ENCODE peak calls at places on chromosomes 12 and 14, in five cellular contexts. One of them, this sample, is unnamed.
A peak's percentile ranks its signal among the peaks of the same experiment; 100 is the strongest.

GRCh38 chr14:28609228-28609828 is 157.3 kb upstream of the FOXG1 start:
- DNase-seq in EH: peak; percentile 13
- DNase-seq in osteocyte: no peak
- DNase-seq in GM19239: no peak
- DNase-seq in T-helper 17 cell: no peak
- DNase-seq in this sample: peak; percentile 21

GRCh38 chr12:26378721-26379120 is 183.3 kb downstream of the SSPN start:
- DNase-seq in EH: no peak
- DNase-seq in osteocyte: no peak
- DNase-seq in GM19239: no peak
- DNase-seq in T-helper 17 cell: no peak
- DNase-seq in this sample: no peak

GRCh38 chr14:29650554-29651269 is 276.9 kb downstream of the PRKD1 start:
- DNase-seq in EH: no peak
- DNase-seq in osteocyte: no peak
- DNase-seq in GM19239: no peak
- DNase-seq in T-helper 17 cell: no peak
- DNase-seq in this sample: peak; percentile 16

GRCh38 chr12:121610239-121611149 is 15.8 kb upstream of the ORAI1 start:
- DNase-seq in EH: peak; percentile 57
- DNase-seq in osteocyte: no peak
- DNase-seq in GM19239: no peak
- DNase-seq in T-helper 17 cell: no peak
- DNase-seq in this sample: peak; percentile 96

GRCh38 chr14:95225251-95225887 is 68.0 kb upstream of the DICER1 start:
- DNase-seq in EH: no peak
- DNase-seq in osteocyte: no peak
- DNase-seq in GM19239: no peak
- DNase-seq in T-helper 17 cell: no peak
- DNase-seq in this sample: no peak

GRCh38 chr12:27905285-27906126 is 67.0 kb downstream of the PTHLH start:
- DNase-seq in EH: no peak
- DNase-seq in osteocyte: no peak
- DNase-seq in GM19239: no peak
- DNase-seq in T-helper 17 cell: no peak
- DNase-seq in this sample: no peak

GRCh38 chr12:108369736-108370396 is 30.8 kb upstream of the CMKLR1 start:
- DNase-seq in EH: no peak
- DNase-seq in osteocyte: no peak
- DNase-seq in GM19239: no peak
- DNase-seq in T-helper 17 cell: no peak
- DNase-seq in this sample: no peak

GRCh38 chr12:12705833-12706520 is 10.0 kb upstream of the GPR19 start:
- DNase-seq in EH: no peak
- DNase-seq in osteocyte: no peak
- DNase-seq in GM19239: no peak
- DNase-seq in T-helper 17 cell: peak; percentile 63
- DNase-seq in this sample: no peak

GRCh38 chr12:110555509-110556406 is 27.4 kb downstream of the PPTC7 start:
- DNase-seq in EH: peak; percentile 83
- DNase-seq in osteocyte: no peak
- DNase-seq in GM19239: no peak
- DNase-seq in T-helper 17 cell: no peak
- DNase-seq in this sample: peak; percentile 88